ENCODE peak calls at places on chromosomes 11 and 22, in ten cellular contexts. One of them, this sample, is unnamed.

GRCh38 chr11:34809191-34810106 is 106.7 kb downstream of the APIP start:
- DNase-seq in brain microvascular endothelial cell: peak
- DNase-seq in GM12865: no peak
- DNase-seq in EL: no peak
- DNase-seq in activated T-helper 9 cell treated with anti-CD3 and anti-CD28 coated beads, Interleukin-2, amount 50 U/mL, for 16 hours: no peak
- DNase-seq in fibroblast of mammary gland: no peak
- DNase-seq in NCI-H1436: no peak
- DNase-seq in Daoy: peak
- DNase-seq in left lobe of liver: no peak
- DNase-seq in activated T-cell treated with anti-CD3 and anti-CD28 coated beads, Interleukin-2, amount 50 U/mL, for 24 hours: no peak
- DNase-seq in this sample: peak

GRCh38 chr22:50544078-50544745 is 1.5 kb upstream of the KLHDC7B start:
- DNase-seq in brain microvascular endothelial cell: peak
- DNase-seq in GM12865: peak
- DNase-seq in EL: peak
- DNase-seq in activated T-helper 9 cell treated with anti-CD3 and anti-CD28 coated beads, Interleukin-2, amount 50 U/mL, for 16 hours: peak
- DNase-seq in fibroblast of mammary gland: peak
- DNase-seq in NCI-H1436: peak
- DNase-seq in Daoy: peak
- DNase-seq in left lobe of liver: peak
- DNase-seq in activated T-cell treated with anti-CD3 and anti-CD28 coated beads, Interleukin-2, amount 50 U/mL, for 24 hours: peak
- DNase-seq in this sample: peak

GRCh38 chr11:123145220-123145619 is 49.8 kb downstream of the CLMP start:
- DNase-seq in brain microvascular endothelial cell: peak
- DNase-seq in GM12865: no peak
- DNase-seq in EL: peak
- DNase-seq in activated T-helper 9 cell treated with anti-CD3 and anti-CD28 coated beads, Interleukin-2, amount 50 U/mL, for 16 hours: no peak
- DNase-seq in fibroblast of mammary gland: peak
- DNase-seq in NCI-H1436: no peak
- DNase-seq in Daoy: peak
- DNase-seq in left lobe of liver: no peak
- DNase-seq in activated T-cell treated with anti-CD3 and anti-CD28 coated beads, Interleukin-2, amount 50 U/mL, for 24 hours: no peak
- DNase-seq in this sample: peak

GRCh38 chr11:57461841-57462489 is 1.6 kb downstream of the RTN4RL2 start:
- DNase-seq in brain microvascular endothelial cell: no peak
- DNase-seq in GM12865: no peak
- DNase-seq in EL: no peak
- DNase-seq in activated T-helper 9 cell treated with anti-CD3 and anti-CD28 coated beads, Interleukin-2, amount 50 U/mL, for 16 hours: no peak
- DNase-seq in fibroblast of mammary gland: no peak
- DNase-seq in NCI-H1436: no peak
- DNase-seq in Daoy: no peak
- DNase-seq in left lobe of liver: no peak
- DNase-seq in activated T-cell treated with anti-CD3 and anti-CD28 coated beads, Interleukin-2, amount 50 U/mL, for 24 hours: no peak
- DNase-seq in this sample: no peak

GRCh38 chr11:34916810-34917780 is 677 bp downstream of the PDHX start:
- DNase-seq in brain microvascular endothelial cell: peak
- DNase-seq in GM12865: no peak
- DNase-seq in EL: peak
- DNase-seq in activated T-helper 9 cell treated with anti-CD3 and anti-CD28 coated beads, Interleukin-2, amount 50 U/mL, for 16 hours: no peak
- DNase-seq in fibroblast of mammary gland: peak
- DNase-seq in NCI-H1436: no peak
- DNase-seq in Daoy: peak
- DNase-seq in left lobe of liver: no peak
- DNase-seq in activated T-cell treated with anti-CD3 and anti-CD28 coated beads, Interleukin-2, amount 50 U/mL, for 24 hours: no peak
- DNase-seq in this sample: peak

GRCh38 chr11:78268516-78269410 is 80.0 kb downstream of the USP35 start:
- DNase-seq in brain microvascular endothelial cell: no peak
- DNase-seq in GM12865: no peak
- DNase-seq in EL: no peak
- DNase-seq in activated T-helper 9 cell treated with anti-CD3 and anti-CD28 coated beads, Interleukin-2, amount 50 U/mL, for 16 hours: no peak
- DNase-seq in fibroblast of mammary gland: peak
- DNase-seq in NCI-H1436: no peak
- DNase-seq in Daoy: no peak
- DNase-seq in left lobe of liver: no peak
- DNase-seq in activated T-cell treated with anti-CD3 and anti-CD28 coated beads, Interleukin-2, amount 50 U/mL, for 24 hours: no peak
- DNase-seq in this sample: peak

GRCh38 chr11:100719809-100720221 is 32.7 kb downstream of the ARHGAP42 start:
- DNase-seq in brain microvascular endothelial cell: peak
- DNase-seq in GM12865: no peak
- DNase-seq in EL: peak
- DNase-seq in activated T-helper 9 cell treated with anti-CD3 and anti-CD28 coated beads, Interleukin-2, amount 50 U/mL, for 16 hours: no peak
- DNase-seq in fibroblast of mammary gland: peak
- DNase-seq in NCI-H1436: no peak
- DNase-seq in Daoy: peak
- DNase-seq in left lobe of liver: peak
- DNase-seq in activated T-cell treated with anti-CD3 and anti-CD28 coated beads, Interleukin-2, amount 50 U/mL, for 24 hours: no peak
- DNase-seq in this sample: peak

GRCh38 chr22:43275545-43275981 is 67.6 kb downstream of the SCUBE1 start:
- DNase-seq in brain microvascular endothelial cell: peak
- DNase-seq in GM12865: no peak
- DNase-seq in EL: peak
- DNase-seq in activated T-helper 9 cell treated with anti-CD3 and anti-CD28 coated beads, Interleukin-2, amount 50 U/mL, for 16 hours: no peak
- DNase-seq in fibroblast of mammary gland: peak
- DNase-seq in NCI-H1436: no peak
- DNase-seq in Daoy: peak
- DNase-seq in left lobe of liver: no peak
- DNase-seq in activated T-cell treated with anti-CD3 and anti-CD28 coated beads, Interleukin-2, amount 50 U/mL, for 24 hours: no peak
- DNase-seq in this sample: peak

GRCh38 chr11:60912223-60912850 is 1.6 kb upstream of the TMEM109 start:
- DNase-seq in brain microvascular endothelial cell: no peak
- DNase-seq in GM12865: no peak
- DNase-seq in EL: no peak
- DNase-seq in activated T-helper 9 cell treated with anti-CD3 and anti-CD28 coated beads, Interleukin-2, amount 50 U/mL, for 16 hours: no peak
- DNase-seq in fibroblast of mammary gland: no peak
- DNase-seq in NCI-H1436: no peak
- DNase-seq in Daoy: no peak
- DNase-seq in left lobe of liver: no peak
- DNase-seq in activated T-cell treated with anti-CD3 and anti-CD28 coated beads, Interleukin-2, amount 50 U/mL, for 24 hours: peak
- DNase-seq in this sample: no peak

GRCh38 chr22:44859641-44860040 is 107.3 kb downstream of the ARHGAP8 start:
- DNase-seq in brain microvascular endothelial cell: no peak
- DNase-seq in GM12865: no peak
- DNase-seq in EL: no peak
- DNase-seq in activated T-helper 9 cell treated with anti-CD3 and anti-CD28 coated beads, Interleukin-2, amount 50 U/mL, for 16 hours: no peak
- DNase-seq in fibroblast of mammary gland: no peak
- DNase-seq in NCI-H1436: no peak
- DNase-seq in Daoy: no peak
- DNase-seq in left lobe of liver: no peak
- DNase-seq in activated T-cell treated with anti-CD3 and anti-CD28 coated beads, Interleukin-2, amount 50 U/mL, for 24 hours: no peak
- DNase-seq in this sample: no peak

GRCh38 chr22:48953830-48954229 is 873.8 kb downstream of the BRD1 start:
- DNase-seq in brain microvascular endothelial cell: no peak
- DNase-seq in GM12865: no peak
- DNase-seq in EL: no peak
- DNase-seq in activated T-helper 9 cell treated with anti-CD3 and anti-CD28 coated beads, Interleukin-2, amount 50 U/mL, for 16 hours: no peak
- DNase-seq in fibroblast of mammary gland: no peak
- DNase-seq in NCI-H1436: no peak
- DNase-seq in Daoy: no peak
- DNase-seq in left lobe of liver: peak
- DNase-seq in activated T-cell treated with anti-CD3 and anti-CD28 coated beads, Interleukin-2, amount 50 U/mL, for 24 hours: no peak
- DNase-seq in this sample: no peak

GRCh38 chr11:31720666-31721199 is 90.4 kb downstream of the PAX6 start:
- DNase-seq in brain microvascular endothelial cell: no peak
- DNase-seq in GM12865: no peak
- DNase-seq in EL: no peak
- DNase-seq in activated T-helper 9 cell treated with anti-CD3 and anti-CD28 coated beads, Interleukin-2, amount 50 U/mL, for 16 hours: no peak
- DNase-seq in fibroblast of mammary gland: no peak
- DNase-seq in NCI-H1436: no peak
- DNase-seq in Daoy: no peak
- DNase-seq in left lobe of liver: no peak
- DNase-seq in activated T-cell treated with anti-CD3 and anti-CD28 coated beads, Interleukin-2, amount 50 U/mL, for 24 hours: no peak
- DNase-seq in this sample: no peak

This sample was measured in iris pigment epithelial cell.